ENCODE peak calls at places on chromosomes 16 and 17, in ten cellular contexts. L, M, D, H, G, S, O, C, K and F are unnamed samples.

GRCh38 chr16:72786606-72787005 is 261.3 kb downstream of the ZFHX3 start:
- DNase-seq in G (no peak), M (no peak), L (no peak), D (no peak), O (no peak), S (no peak), H (no peak), C (no peak), K (no peak), F (no peak)

GRCh38 chr16:83705856-83706255 is 101.9 kb upstream of the HSBP1 start:
- DNase-seq in D (no peak), M (no peak), H (no peak), G (no peak), S (no peak), K (no peak), C (no peak), L (no peak), O (no peak), F (no peak)

GRCh38 chr16:2040031-2040430 is 7.6 kb downstream of the NTHL1 start:
- DNase-seq in G (no peak), C (no peak), D (no peak), L (no peak), H (no peak), O (no peak), M (no peak), S (no peak), K (no peak), F (no peak)

GRCh38 chr17:53058031-53058430 is 764.7 kb upstream of the KIF2B start:
- DNase-seq in O (no peak), L (no peak), K (no peak), G (no peak), D (no peak), H (no peak), C (no peak), M (no peak), S (no peak), F (no peak)

GRCh38 chr17:4394208-4395110 is 28.0 kb upstream of the UBE2G1 start:
- DNase-seq in K (no peak), H (no peak), L (peak; percentile 59), M (no peak), G (no peak), C (no peak), O (no peak), S (no peak), D (no peak), F (peak; percentile 59)

GRCh38 chr16:83835972-83836566 is 28.3 kb downstream of the HSBP1 start:
- DNase-seq in C (peak; percentile 41), S (no peak), K (no peak), O (no peak), G (no peak), L (peak; percentile 63), M (peak; percentile 84), H (no peak), D (no peak), F (no peak)

GRCh38 chr16:68737046-68737729 is at the start of gene CDH1:
- DNase-seq in H (peak; percentile 97), O (no peak), C (no peak), D (no peak), M (no peak), G (peak; percentile 98), K (peak; percentile 94), S (peak; percentile 79), L (peak; percentile 86), F (no peak)

GRCh38 chr16:75099738-75100615 is 16.6 kb downstream of the LDHD start:
- DNase-seq in L (no peak), H (peak; percentile 69), D (no peak), M (no peak), K (peak; percentile 66), S (peak; percentile 75), O (no peak), G (no peak), C (no peak), F (no peak)

GRCh38 chr16:66740533-66740932 is 10.9 kb downstream of the DYNC1LI2 start:
- DNase-seq in D (no peak), G (no peak), L (peak; percentile 32), O (no peak), C (no peak), H (no peak), K (no peak), S (no peak), M (no peak), F (peak; percentile 16)

GRCh38 chr16:24883714-24884151 is 38.0 kb downstream of the SLC5A11 start:
- DNase-seq in C (no peak), M (no peak), D (no peak), H (no peak), O (no peak), S (peak; percentile 16), G (no peak), K (no peak), L (no peak), F (no peak)

GRCh38 chr17:33267279-33267790 is 25.8 kb downstream of the ASIC2 start:
- DNase-seq in K (no peak), D (no peak), G (no peak), C (peak; percentile 57), O (no peak), M (peak; percentile 35), L (peak; percentile 84), H (no peak), S (no peak), F (peak; percentile 78)

GRCh38 chr16:63461248-63461841 is 1425.1 kb upstream of the CDH8 start:
- DNase-seq in L (peak; percentile 59), M (peak; percentile 68), C (no peak), D (no peak), S (no peak), O (no peak), G (no peak), H (no peak), K (no peak), F (no peak)

GRCh38 chr16:89999831-90000574 is 19.3 kb downstream of the DBNDD1 start:
- DNase-seq in C (no peak), O (no peak), M (no peak), L (peak; percentile 6), S (no peak), K (no peak), G (no peak), H (no peak), D (no peak), F (no peak)
- H3K27ac ChIP-seq in C (no peak overlapping the region), O (no peak overlapping the region), M (no peak overlapping the region), L (no peak overlapping the region), S (no peak overlapping the region), K (no peak overlapping the region), G (no peak overlapping the region), H (no peak overlapping the region), D (no peak overlapping the region), F (no peak overlapping the region)

DNA sequence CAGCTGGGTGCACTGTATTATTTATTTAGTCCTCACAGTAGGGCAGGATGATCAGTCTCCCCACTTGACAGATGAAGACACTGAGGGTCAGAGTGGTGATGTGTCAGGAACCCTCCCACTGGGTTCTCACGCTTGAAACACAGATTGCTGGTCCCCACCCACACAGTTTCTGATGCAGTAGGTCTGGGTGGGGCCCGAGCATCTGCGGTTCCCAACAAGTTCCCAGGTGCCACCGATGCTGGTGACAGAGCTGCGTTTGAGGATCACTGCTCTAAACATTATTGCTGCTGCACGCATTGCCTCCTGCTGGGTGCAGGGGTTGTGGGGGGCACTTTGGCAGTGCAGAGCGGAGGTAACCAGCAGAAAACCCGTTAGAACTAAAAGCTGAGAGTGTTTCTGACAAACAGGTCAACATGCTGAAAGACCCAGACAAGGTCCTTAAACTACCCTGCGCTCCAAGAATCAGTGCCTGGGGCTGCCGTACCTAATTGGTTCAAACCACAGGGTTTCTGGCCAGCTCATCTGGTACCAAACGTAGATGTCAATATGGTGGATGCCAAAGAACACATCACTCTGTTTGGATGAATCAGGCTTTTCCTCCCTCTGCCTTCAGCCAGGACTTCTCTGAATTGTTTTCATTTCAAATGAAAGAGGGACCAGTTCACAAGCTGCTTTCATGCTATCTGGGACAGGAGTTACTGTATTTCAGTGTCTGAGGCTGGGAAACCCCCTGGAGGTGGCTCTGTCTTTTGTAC is 76.0 kb downstream of the ABCC1 start:
- DNase-seq in H (no peak), O (no peak), M (peak; percentile 64), L (peak; percentile 70), G (no peak), D (no peak), C (peak; percentile 79), S (no peak), K (no peak), F (no peak)
- H3K27ac ChIP-seq in H (no peak overlapping the region), O (peak overlapping the region; percentile 81), M (no peak overlapping the region), L (peak overlapping the region; percentile 37), G (no peak overlapping the region), D (peak overlapping the region; percentile 46), C (peak overlapping the region; percentile 96), S (no peak overlapping the region), K (no peak overlapping the region), F (no peak overlapping the region)

DNA sequence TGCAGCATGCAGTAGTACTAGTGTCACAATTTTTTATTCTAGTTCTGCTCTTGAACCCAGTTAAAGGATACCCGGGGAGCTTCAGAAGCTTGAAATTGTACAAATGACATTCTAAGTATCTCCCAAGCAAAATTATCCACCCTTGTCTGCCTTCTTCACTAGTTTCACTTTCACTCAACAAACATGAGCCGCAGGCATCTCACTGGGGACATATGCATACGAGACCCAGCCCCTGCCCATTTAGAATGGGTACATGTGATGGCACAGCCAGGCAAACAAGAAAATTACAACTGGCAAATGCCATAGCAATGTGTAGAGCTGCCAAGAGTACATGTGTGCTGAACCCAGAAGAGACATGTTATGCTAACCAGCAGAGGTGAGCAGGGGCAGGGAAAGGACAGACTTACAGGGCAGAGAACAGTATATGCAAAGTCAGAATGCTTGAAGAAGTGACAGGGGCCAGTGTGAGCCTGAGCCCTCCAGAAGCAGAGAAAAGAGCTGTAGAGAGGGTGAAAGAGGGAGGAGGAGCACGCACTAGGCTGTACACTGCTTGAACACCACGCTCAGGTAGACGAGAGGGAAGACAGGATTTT is 8.3 kb downstream of the GINS2 start:
- DNase-seq in M (no peak), H (no peak), K (peak; percentile 14), C (no peak), G (no peak), S (peak; percentile 30), O (no peak), L (no peak), D (no peak), F (no peak)
- H3K27ac ChIP-seq in M (no peak overlapping the region), H (no peak overlapping the region), K (no peak overlapping the region), C (no peak overlapping the region), G (no peak overlapping the region), S (no peak overlapping the region), O (no peak overlapping the region), L (no peak overlapping the region), D (no peak overlapping the region), F (no peak overlapping the region)

GRCh38 chr16:78746718-78747117 is 647.3 kb downstream of the WWOX start:
- DNase-seq in L (no peak), G (no peak), H (no peak), K (no peak), O (no peak), M (no peak), S (no peak), C (no peak), D (no peak), F (no peak)

GRCh38 chr16:78744099-78744498 is 644.6 kb downstream of the WWOX start:
- DNase-seq in H (no peak), D (no peak), M (no peak), C (no peak), K (no peak), O (no peak), G (no peak), L (no peak), S (no peak), F (no peak)

GRCh38 chr16:78744796-78745464 is 645.5 kb downstream of the WWOX start:
- DNase-seq in O (no peak), D (no peak), C (no peak), S (no peak), G (no peak), L (no peak), M (no peak), K (no peak), H (no peak), F (no peak)

GRCh38 chr16:78743556-78743955 is 644.1 kb downstream of the WWOX start:
- DNase-seq in C (no peak), H (no peak), S (no peak), O (no peak), G (no peak), M (no peak), D (no peak), K (no peak), L (no peak), F (no peak)

GRCh38 chr16:78745491-78746019 is 646.1 kb downstream of the WWOX start:
- DNase-seq in G (no peak), L (no peak), M (no peak), D (no peak), S (no peak), H (no peak), C (no peak), K (no peak), O (no peak), F (no peak)
- H3K27ac ChIP-seq in G (no peak overlapping the region), L (no peak overlapping the region), M (no peak overlapping the region), D (no peak overlapping the region), S (no peak overlapping the region), H (no peak overlapping the region), C (no peak overlapping the region), K (no peak overlapping the region), O (peak overlapping the region; percentile 7), F (no peak overlapping the region)